ENCODE peak calls at places on chromosomes 4 and X, in four cellular contexts. Q is tibial artery, W is choroid plexus epithelial cell, M is body of pancreas. H is an unnamed sample.

GRCh38 chr4:87575983-87576382 is 32.3 kb upstream of the DSPP start:
- DNase-seq in Q (no peak), W (no peak), M (no peak), H (no peak)

GRCh38 chr4:8329560-8329858 is 60.0 kb downstream of the HTRA3 start:
- DNase-seq in Q (peak), W (no peak), M (no peak), H (no peak)

GRCh38 chrX:40470830-40471429 is 109.8 kb upstream of the ATP6AP2 start:
- DNase-seq in Q (no peak), W (peak), M (no peak), H (no peak)

GRCh38 chrX:48090123-48090522 is 18.7 kb upstream of the ZNF630 start:
- DNase-seq in Q (no peak), W (peak), M (no peak), H (no peak)

GRCh38 chrX:10649286-10649685 is 28.9 kb upstream of the MID1 start:
- DNase-seq in Q (no peak), W (peak), M (no peak), H (no peak)

GRCh38 chrX:20727447-20727846 is 460.7 kb upstream of the RPS6KA3 start:
- DNase-seq in Q (no peak), W (no peak), M (no peak), H (no peak)

GRCh38 chr4:146095091-146095690 is 80.3 kb upstream of the LSM6 start:
- DNase-seq in Q (peak), W (peak), M (peak), H (peak)

GRCh38 chr4:75722417-75722816 is 2.0 kb upstream of the USO1 start:
- DNase-seq in Q (no peak), W (no peak), M (no peak), H (no peak)

GRCh38 chrX:111460612-111461011 is 48.6 kb upstream of the DCX start:
- DNase-seq in Q (no peak), W (peak), M (no peak), H (no peak)

GRCh38 chr4:1472148-1472797 is 66.0 kb upstream of the NKX1-1 start:
- DNase-seq in Q (no peak), W (no peak), M (no peak), H (no peak)

GRCh38 chr4:57053508-57053907 is 56.7 kb downstream of the IGFBP7 start:
- DNase-seq in Q (no peak), W (peak), M (peak), H (no peak)

GRCh38 chrX:1392376-1393130 is 640 bp upstream of the SLC25A6 start:
- DNase-seq in Q (peak), W (peak), M (peak), H (peak)

GRCh38 chr4:107863850-107864371 is 39.2 kb downstream of the SGMS2 start:
- DNase-seq in Q (no peak), W (peak), M (peak), H (peak)

GRCh38 chrX:133323450-133323849 is 91.8 kb downstream of the GPC4 start:
- DNase-seq in Q (no peak), W (no peak), M (no peak), H (no peak)

GRCh38 chrX:475926-476723 is 89.4 kb upstream of the PPP2R3B start:
- DNase-seq in Q (no peak), W (peak), M (no peak), H (no peak)

GRCh38 chr4:101953949-101954348 is 163.4 kb downstream of the BANK1 start:
- DNase-seq in Q (no peak), W (peak), M (no peak), H (peak)

GRCh38 chr4:4913628-4914027 is 54.2 kb downstream of the MSX1 start:
- DNase-seq in Q (no peak), W (no peak), M (no peak), H (no peak)

GRCh38 chr4:57109847-57110634 is at the start of gene IGFBP7:
- DNase-seq in Q (peak), W (peak), M (peak), H (peak)

GRCh38 chrX:37958493-37959211 is 47.7 kb upstream of the SYTL5 start:
- DNase-seq in Q (no peak), W (peak), M (no peak), H (no peak)

GRCh38 chr4:94766856-94767255 is 9.1 kb downstream of the BMPR1B start:
- DNase-seq in Q (no peak), W (peak), M (no peak), H (no peak)

GRCh38 chrX:139448996-139449395 is 81.5 kb upstream of the F9 start:
- DNase-seq in Q (no peak), W (peak), M (no peak), H (no peak)

GRCh38 chr4:48205092-48205491 is 64.5 kb downstream of the TEC start:
- DNase-seq in Q (no peak), W (peak), M (no peak), H (no peak)

GRCh38 chr4:156128616-156129015 is 174.9 kb upstream of the CTSO start:
- DNase-seq in Q (no peak), W (no peak), M (no peak), H (no peak)

GRCh38 chr4:184448828-184449227 is 25.5 kb downstream of the IRF2 start:
- DNase-seq in Q (peak), W (peak), M (peak), H (no peak)

GRCh38 chr4:78565971-78566372 is 14.4 kb downstream of the ANXA3 start:
- DNase-seq in Q (no peak), W (peak), M (peak), H (peak)

GRCh38 chr4:159382875-159383568 is 280.1 kb downstream of the RAPGEF2 start:
- DNase-seq in Q (no peak), W (no peak), M (no peak), H (no peak)

GRCh38 chr4:41044791-41045190 is 169.6 kb downstream of the APBB2 start:
- DNase-seq in Q (no peak), W (no peak), M (no peak), H (no peak)

GRCh38 chrX:105323951-105324350 is 103.5 kb upstream of the TEX13A start:
- DNase-seq in Q (no peak), W (peak), M (no peak), H (no peak)

GRCh38 chr4:90357117-90357710 is 230.0 kb downstream of the CCSER1 start:
- DNase-seq in Q (no peak), W (peak), M (peak), H (no peak)

GRCh38 chrX:12771445-12772069 is 19.7 kb upstream of the PRPS2 start:
- DNase-seq in Q (peak), W (peak), M (peak), H (peak)

GRCh38 chr4:1187182-1187581 is 14.8 kb upstream of the SPON2 start:
- DNase-seq in Q (no peak), W (no peak), M (peak), H (no peak)

GRCh38 chr4:161990721-161991120 is 173.1 kb downstream of the FSTL5 start:
- DNase-seq in Q (no peak), W (no peak), M (no peak), H (no peak)

GRCh38 chr4:43456383-43456782 is 563.9 kb downstream of the GRXCR1 start:
- DNase-seq in Q (no peak), W (peak), M (no peak), H (no peak)

GRCh38 chrX:1558761-1559468 is 21.9 kb upstream of the P2RY8 start:
- DNase-seq in Q (no peak), W (no peak), M (no peak), H (no peak)

GRCh38 chrX:10016516-10017132 is 49.5 kb downstream of the CLDN34 start:
- DNase-seq in Q (no peak), W (no peak), M (no peak), H (no peak)

GRCh38 chr4:42306221-42307109 is 90.8 kb upstream of the SHISA3 start:
- DNase-seq in Q (peak), W (no peak), M (peak), H (no peak)

GRCh38 chrX:112818114-112819012 is 22.3 kb downstream of the AMOT start:
- DNase-seq in Q (no peak), W (no peak), M (no peak), H (no peak)
- TF ChIP-seq CTCF in Q (no peak), W (no peak), M (no peak), H (no peak)

GRCh38 chr4:38182334-38182998 is 222.3 kb downstream of the PTTG2 start:
- DNase-seq in Q (no peak), W (no peak), M (no peak), H (no peak)

GRCh38 chr4:38185406-38185805 is 225.2 kb downstream of the PTTG2 start:
- DNase-seq in Q (no peak), W (no peak), M (no peak), H (no peak)

GRCh38 chr4:38188136-38188535 is 227.9 kb downstream of the PTTG2 start:
- DNase-seq in Q (no peak), W (no peak), M (no peak), H (no peak)

GRCh38 chr4:38180456-38180855 is 220.3 kb downstream of the PTTG2 start:
- DNase-seq in Q (no peak), W (peak), M (no peak), H (peak)

GRCh38 chr4:38184404-38184803 is 224.2 kb downstream of the PTTG2 start:
- DNase-seq in Q (no peak), W (peak), M (no peak), H (peak)
- TF ChIP-seq CTCF in Q (no peak), W (peak), M (no peak), H (no peak)

DNA sequence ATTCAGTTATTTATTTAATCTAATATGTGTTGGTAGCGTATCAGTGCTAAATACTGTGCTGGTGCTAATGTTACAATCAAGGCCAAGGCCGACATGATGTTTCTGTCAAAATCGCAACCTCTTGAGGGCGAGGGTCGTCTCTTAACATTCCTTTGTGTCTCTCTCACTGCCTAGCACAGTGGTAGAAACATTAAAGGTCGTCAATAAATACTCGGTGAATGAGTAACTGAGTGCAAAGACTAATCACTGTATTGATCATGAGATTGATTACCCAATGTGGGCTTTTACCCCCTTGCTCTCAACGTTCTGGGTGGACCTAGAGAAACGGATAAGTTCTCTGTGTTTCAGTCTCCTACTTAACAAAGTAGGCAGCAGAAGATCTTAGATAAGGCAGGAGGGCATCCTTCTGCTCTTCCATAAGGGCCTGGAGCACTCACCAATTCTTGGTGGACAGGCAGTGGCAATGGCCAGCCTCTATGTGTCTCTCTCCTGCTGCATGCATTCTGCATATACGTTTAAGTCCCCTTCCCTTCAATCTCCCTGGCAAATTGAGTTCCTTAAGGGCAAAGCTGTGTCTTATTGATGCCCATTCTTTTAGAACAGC is 30.1 kb downstream of the TMEM255A start:
- DNase-seq in Q (no peak), W (no peak), M (no peak), H (no peak)
- TF ChIP-seq CTCF in Q (no peak), W (no peak), M (no peak), H (no peak)

GRCh38 chrX:153643431-153644351 is 3.3 kb upstream of the DUSP9 start:
- DNase-seq in Q (no peak), W (no peak), M (no peak), H (no peak)
- TF ChIP-seq CTCF in Q (no peak), W (no peak), M (no peak), H (no peak)

GRCh38 chr4:110197421-110198398 is 705 bp downstream of the ELOVL6 start:
- DNase-seq in Q (peak), W (peak), M (peak), H (peak)

GRCh38 chr4:110196206-110196870 is 2.1 kb downstream of the ELOVL6 start:
- DNase-seq in Q (peak), W (peak), M (peak), H (peak)

GRCh38 chr4:110195561-110196205 is 2.7 kb downstream of the ELOVL6 start:
- DNase-seq in Q (no peak), W (peak), M (no peak), H (no peak)

GRCh38 chr4:110198472-110199419 is at the start of gene ELOVL6:
- DNase-seq in Q (peak), W (peak), M (peak), H (peak)

GRCh38 chr4:110196871-110197420 is 1.5 kb downstream of the ELOVL6 start:
- DNase-seq in Q (peak), W (peak), M (peak), H (no peak)
- TF ChIP-seq CTCF in Q (no peak), W (no peak), M (no peak), H (no peak)

GRCh38 chr4:22962186-22962786 is 269.5 kb downstream of the GBA3 start:
- DNase-seq in Q (no peak), W (peak), M (peak), H (peak)
- TF ChIP-seq CTCF in Q (no peak), W (peak), M (peak), H (no peak)

GRCh38 chrX:52363247-52363883 is 5.5 kb upstream of the XAGE2 start:
- DNase-seq in Q (no peak), W (peak), M (no peak), H (peak)
- TF ChIP-seq CTCF in Q (no peak), W (peak), M (no peak), H (no peak)